ENCODE peak calls at places on chromosome 3, in ten cellular contexts. One of them, this sample, is unnamed.

GRCh38 chr3:56590814-56591213 is 33.8 kb downstream of the CCDC66 start:
- DNase-seq in psoas muscle: no peak
- DNase-seq in stomach: no peak
- DNase-seq in heart left ventricle: no peak
- DNase-seq in endodermal cell: no peak
- DNase-seq in tibial nerve: no peak
- DNase-seq in small intestine: no peak
- DNase-seq in bronchial epithelial cell: peak; percentile 75
- DNase-seq in fibroblast of the aortic adventitia: no peak
- DNase-seq in GM06990: no peak
- DNase-seq in this sample: peak; percentile 75

GRCh38 chr3:189406148-189406547 is 225.0 kb upstream of the TP63 start:
- DNase-seq in psoas muscle: no peak
- DNase-seq in stomach: no peak
- DNase-seq in heart left ventricle: no peak
- DNase-seq in endodermal cell: no peak
- DNase-seq in tibial nerve: no peak
- DNase-seq in small intestine: peak; percentile 84
- DNase-seq in bronchial epithelial cell: no peak
- DNase-seq in fibroblast of the aortic adventitia: peak; percentile 43
- DNase-seq in GM06990: no peak
- DNase-seq in this sample: no peak

GRCh38 chr3:110528305-110529121 is 543.1 kb upstream of the NECTIN3 start:
- DNase-seq in psoas muscle: no peak
- DNase-seq in stomach: no peak
- DNase-seq in heart left ventricle: no peak
- DNase-seq in endodermal cell: no peak
- DNase-seq in tibial nerve: no peak
- DNase-seq in small intestine: no peak
- DNase-seq in bronchial epithelial cell: no peak
- DNase-seq in fibroblast of the aortic adventitia: no peak
- DNase-seq in GM06990: no peak
- DNase-seq in this sample: no peak

GRCh38 chr3:150107429-150108175 is 136.9 kb upstream of the PFN2 start:
- DNase-seq in psoas muscle: no peak
- DNase-seq in stomach: no peak
- DNase-seq in heart left ventricle: no peak
- DNase-seq in endodermal cell: no peak
- DNase-seq in tibial nerve: no peak
- DNase-seq in small intestine: no peak
- DNase-seq in bronchial epithelial cell: no peak
- DNase-seq in fibroblast of the aortic adventitia: no peak
- DNase-seq in GM06990: no peak
- DNase-seq in this sample: no peak

GRCh38 chr3:46894256-46894655 is 16.7 kb downstream of the PTH1R start:
- DNase-seq in psoas muscle: no peak
- DNase-seq in stomach: no peak
- DNase-seq in heart left ventricle: no peak
- DNase-seq in endodermal cell: no peak
- DNase-seq in tibial nerve: no peak
- DNase-seq in small intestine: no peak
- DNase-seq in bronchial epithelial cell: no peak
- DNase-seq in fibroblast of the aortic adventitia: no peak
- DNase-seq in GM06990: no peak
- DNase-seq in this sample: no peak

GRCh38 chr3:194105292-194105691 is 30.7 kb upstream of the HES1 start:
- DNase-seq in psoas muscle: no peak
- DNase-seq in stomach: no peak
- DNase-seq in heart left ventricle: no peak
- DNase-seq in endodermal cell: no peak
- DNase-seq in tibial nerve: no peak
- DNase-seq in small intestine: no peak
- DNase-seq in bronchial epithelial cell: no peak
- DNase-seq in fibroblast of the aortic adventitia: no peak
- DNase-seq in GM06990: no peak
- DNase-seq in this sample: no peak

GRCh38 chr3:118782755-118783202 is 251.9 kb downstream of the IGSF11 start:
- DNase-seq in psoas muscle: no peak
- DNase-seq in stomach: no peak
- DNase-seq in heart left ventricle: no peak
- DNase-seq in endodermal cell: no peak
- DNase-seq in tibial nerve: no peak
- DNase-seq in small intestine: no peak
- DNase-seq in bronchial epithelial cell: peak; percentile 40
- DNase-seq in fibroblast of the aortic adventitia: no peak
- DNase-seq in GM06990: peak; percentile 86
- DNase-seq in this sample: peak; percentile 55

GRCh38 chr3:12966847-12967750 is 106.1 kb downstream of the IQSEC1 start:
- DNase-seq in psoas muscle: no peak
- DNase-seq in stomach: no peak
- DNase-seq in heart left ventricle: no peak
- DNase-seq in endodermal cell: no peak
- DNase-seq in tibial nerve: no peak
- DNase-seq in small intestine: no peak
- DNase-seq in bronchial epithelial cell: peak; percentile 3
- DNase-seq in fibroblast of the aortic adventitia: peak; percentile 25
- DNase-seq in GM06990: no peak
- DNase-seq in this sample: peak; percentile 24

GRCh38 chr3:4907647-4908046 is 71.6 kb upstream of the BHLHE40 start:
- DNase-seq in psoas muscle: no peak
- DNase-seq in stomach: no peak
- DNase-seq in heart left ventricle: no peak
- DNase-seq in endodermal cell: no peak
- DNase-seq in tibial nerve: no peak
- DNase-seq in small intestine: no peak
- DNase-seq in bronchial epithelial cell: no peak
- DNase-seq in fibroblast of the aortic adventitia: no peak
- DNase-seq in GM06990: no peak
- DNase-seq in this sample: no peak

GRCh38 chr3:189340680-189341460 is 169.1 kb downstream of the TPRG1 start:
- DNase-seq in psoas muscle: no peak
- DNase-seq in stomach: no peak
- DNase-seq in heart left ventricle: no peak
- DNase-seq in endodermal cell: peak; percentile 79
- DNase-seq in tibial nerve: no peak
- DNase-seq in small intestine: no peak
- DNase-seq in bronchial epithelial cell: no peak
- DNase-seq in fibroblast of the aortic adventitia: no peak
- DNase-seq in GM06990: no peak
- DNase-seq in this sample: no peak

GRCh38 chr3:73586190-73586589 is 38.6 kb downstream of the PDZRN3 start:
- DNase-seq in psoas muscle: no peak
- DNase-seq in stomach: no peak
- DNase-seq in heart left ventricle: no peak
- DNase-seq in endodermal cell: no peak
- DNase-seq in tibial nerve: no peak
- DNase-seq in small intestine: no peak
- DNase-seq in bronchial epithelial cell: no peak
- DNase-seq in fibroblast of the aortic adventitia: no peak
- DNase-seq in GM06990: no peak
- DNase-seq in this sample: no peak

GRCh38 chr3:138935864-138936762 is 10.8 kb downstream of the FOXL2 start:
- DNase-seq in psoas muscle: peak; percentile 81
- DNase-seq in stomach: peak; percentile 80
- DNase-seq in heart left ventricle: peak; percentile 65
- DNase-seq in endodermal cell: peak; percentile 96
- DNase-seq in tibial nerve: peak; percentile 46
- DNase-seq in small intestine: peak; percentile 35
- DNase-seq in bronchial epithelial cell: no peak
- DNase-seq in fibroblast of the aortic adventitia: peak; percentile 58
- DNase-seq in GM06990: peak; percentile 63
- DNase-seq in this sample: peak; percentile 48

GRCh38 chr3:49171119-49171774 is at the start of gene KLHDC8B:
- DNase-seq in psoas muscle: peak; percentile 90
- DNase-seq in stomach: peak; percentile 84
- DNase-seq in heart left ventricle: peak; percentile 92
- DNase-seq in endodermal cell: peak; percentile 98
- DNase-seq in tibial nerve: peak; percentile 72
- DNase-seq in small intestine: peak; percentile 70
- DNase-seq in bronchial epithelial cell: peak; percentile 49
- DNase-seq in fibroblast of the aortic adventitia: peak; percentile 86
- DNase-seq in GM06990: peak; percentile 78
- DNase-seq in this sample: peak; percentile 77

GRCh38 chr3:49173792-49174170 is 2.4 kb downstream of the KLHDC8B start:
- DNase-seq in psoas muscle: no peak
- DNase-seq in stomach: no peak
- DNase-seq in heart left ventricle: peak; percentile 67
- DNase-seq in endodermal cell: no peak
- DNase-seq in tibial nerve: no peak
- DNase-seq in small intestine: no peak
- DNase-seq in bronchial epithelial cell: no peak
- DNase-seq in fibroblast of the aortic adventitia: peak; percentile 30
- DNase-seq in GM06990: no peak
- DNase-seq in this sample: no peak

GRCh38 chr3:49171775-49172500 is 540 bp downstream of the KLHDC8B start:
- DNase-seq in psoas muscle: no peak
- DNase-seq in stomach: no peak
- DNase-seq in heart left ventricle: no peak
- DNase-seq in endodermal cell: no peak
- DNase-seq in tibial nerve: no peak
- DNase-seq in small intestine: no peak
- DNase-seq in bronchial epithelial cell: no peak
- DNase-seq in fibroblast of the aortic adventitia: no peak
- DNase-seq in GM06990: no peak
- DNase-seq in this sample: no peak

GRCh38 chr3:49173116-49173791 is 1.9 kb downstream of the KLHDC8B start:
- DNase-seq in psoas muscle: peak; percentile 42
- DNase-seq in stomach: peak; percentile 27
- DNase-seq in heart left ventricle: peak; percentile 87
- DNase-seq in endodermal cell: peak; percentile 81
- DNase-seq in tibial nerve: no peak
- DNase-seq in small intestine: peak; percentile 34
- DNase-seq in bronchial epithelial cell: no peak
- DNase-seq in fibroblast of the aortic adventitia: peak; percentile 28
- DNase-seq in GM06990: no peak
- DNase-seq in this sample: no peak

DNA sequence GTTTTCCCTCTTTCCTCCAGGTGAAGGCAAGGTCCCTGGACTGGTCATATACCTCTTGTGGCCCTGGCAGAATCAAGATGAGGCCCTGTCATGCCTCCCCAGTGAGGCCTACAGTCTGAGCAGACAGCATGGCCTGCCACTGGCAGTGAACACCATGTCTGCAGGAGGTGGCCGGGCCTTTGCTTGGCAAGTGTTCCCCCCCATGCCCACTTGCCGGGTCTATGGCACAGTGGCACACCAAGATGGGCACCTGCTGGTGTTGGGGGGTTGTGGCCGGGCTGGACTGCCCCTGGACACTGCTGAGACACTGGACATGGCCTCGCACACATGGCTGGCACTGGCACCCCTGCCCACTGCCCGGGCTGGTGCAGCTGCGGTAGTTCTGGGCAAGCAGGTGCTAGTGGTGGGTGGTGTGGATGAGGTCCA is 1.2 kb downstream of the KLHDC8B start:
- DNase-seq in psoas muscle: no peak
- DNase-seq in stomach: no peak
- DNase-seq in heart left ventricle: no peak
- DNase-seq in endodermal cell: no peak
- DNase-seq in tibial nerve: no peak
- DNase-seq in small intestine: no peak
- DNase-seq in bronchial epithelial cell: no peak
- DNase-seq in fibroblast of the aortic adventitia: no peak
- DNase-seq in GM06990: no peak
- DNase-seq in this sample: no peak
- H3K4me3 ChIP-seq in psoas muscle: peak overlapping the region; percentile 88
- H3K4me3 ChIP-seq in stomach: peak overlapping the region; percentile 66
- H3K4me3 ChIP-seq in heart left ventricle: peak overlapping the region; percentile 79
- H3K4me3 ChIP-seq in endodermal cell: peak overlapping the region; percentile 94
- H3K4me3 ChIP-seq in tibial nerve: peak overlapping the region; percentile 76
- H3K4me3 ChIP-seq in small intestine: no peak overlapping the region
- H3K4me3 ChIP-seq in bronchial epithelial cell: peak overlapping the region; percentile 16
- H3K4me3 ChIP-seq in fibroblast of the aortic adventitia: peak overlapping the region; percentile 85
- H3K4me3 ChIP-seq in GM06990: no peak overlapping the region
- H3K4me3 ChIP-seq in this sample: peak overlapping the region; percentile 85

GRCh38 chr3:154431043-154431442 is 1.1 kb upstream of the GPR149 start:
- DNase-seq in psoas muscle: no peak
- DNase-seq in stomach: no peak
- DNase-seq in heart left ventricle: no peak
- DNase-seq in endodermal cell: no peak
- DNase-seq in tibial nerve: no peak
- DNase-seq in small intestine: no peak
- DNase-seq in bronchial epithelial cell: peak; percentile 47
- DNase-seq in fibroblast of the aortic adventitia: no peak
- DNase-seq in GM06990: no peak
- DNase-seq in this sample: no peak
- H3K4me3 ChIP-seq in psoas muscle: no peak overlapping the region
- H3K4me3 ChIP-seq in stomach: no peak overlapping the region
- H3K4me3 ChIP-seq in heart left ventricle: no peak overlapping the region
- H3K4me3 ChIP-seq in endodermal cell: no peak overlapping the region
- H3K4me3 ChIP-seq in tibial nerve: no peak overlapping the region
- H3K4me3 ChIP-seq in small intestine: no peak overlapping the region
- H3K4me3 ChIP-seq in bronchial epithelial cell: no peak overlapping the region
- H3K4me3 ChIP-seq in fibroblast of the aortic adventitia: no peak overlapping the region
- H3K4me3 ChIP-seq in GM06990: no peak overlapping the region
- H3K4me3 ChIP-seq in this sample: no peak overlapping the region

GRCh38 chr3:97910931-97911351 is 61.3 kb downstream of the RIOX2 start:
- DNase-seq in psoas muscle: no peak
- DNase-seq in stomach: no peak
- DNase-seq in heart left ventricle: no peak
- DNase-seq in endodermal cell: peak; percentile 57
- DNase-seq in tibial nerve: no peak
- DNase-seq in small intestine: no peak
- DNase-seq in bronchial epithelial cell: peak; percentile 28
- DNase-seq in fibroblast of the aortic adventitia: no peak
- DNase-seq in GM06990: peak; percentile 5
- DNase-seq in this sample: peak; percentile 31
- H3K4me3 ChIP-seq in psoas muscle: no peak overlapping the region
- H3K4me3 ChIP-seq in stomach: no peak overlapping the region
- H3K4me3 ChIP-seq in heart left ventricle: peak overlapping the region; percentile 34
- H3K4me3 ChIP-seq in endodermal cell: peak overlapping the region; percentile 30
- H3K4me3 ChIP-seq in tibial nerve: no peak overlapping the region
- H3K4me3 ChIP-seq in small intestine: no peak overlapping the region
- H3K4me3 ChIP-seq in bronchial epithelial cell: no peak overlapping the region
- H3K4me3 ChIP-seq in fibroblast of the aortic adventitia: no peak overlapping the region
- H3K4me3 ChIP-seq in GM06990: no peak overlapping the region
- H3K4me3 ChIP-seq in this sample: no peak overlapping the region

DNA sequence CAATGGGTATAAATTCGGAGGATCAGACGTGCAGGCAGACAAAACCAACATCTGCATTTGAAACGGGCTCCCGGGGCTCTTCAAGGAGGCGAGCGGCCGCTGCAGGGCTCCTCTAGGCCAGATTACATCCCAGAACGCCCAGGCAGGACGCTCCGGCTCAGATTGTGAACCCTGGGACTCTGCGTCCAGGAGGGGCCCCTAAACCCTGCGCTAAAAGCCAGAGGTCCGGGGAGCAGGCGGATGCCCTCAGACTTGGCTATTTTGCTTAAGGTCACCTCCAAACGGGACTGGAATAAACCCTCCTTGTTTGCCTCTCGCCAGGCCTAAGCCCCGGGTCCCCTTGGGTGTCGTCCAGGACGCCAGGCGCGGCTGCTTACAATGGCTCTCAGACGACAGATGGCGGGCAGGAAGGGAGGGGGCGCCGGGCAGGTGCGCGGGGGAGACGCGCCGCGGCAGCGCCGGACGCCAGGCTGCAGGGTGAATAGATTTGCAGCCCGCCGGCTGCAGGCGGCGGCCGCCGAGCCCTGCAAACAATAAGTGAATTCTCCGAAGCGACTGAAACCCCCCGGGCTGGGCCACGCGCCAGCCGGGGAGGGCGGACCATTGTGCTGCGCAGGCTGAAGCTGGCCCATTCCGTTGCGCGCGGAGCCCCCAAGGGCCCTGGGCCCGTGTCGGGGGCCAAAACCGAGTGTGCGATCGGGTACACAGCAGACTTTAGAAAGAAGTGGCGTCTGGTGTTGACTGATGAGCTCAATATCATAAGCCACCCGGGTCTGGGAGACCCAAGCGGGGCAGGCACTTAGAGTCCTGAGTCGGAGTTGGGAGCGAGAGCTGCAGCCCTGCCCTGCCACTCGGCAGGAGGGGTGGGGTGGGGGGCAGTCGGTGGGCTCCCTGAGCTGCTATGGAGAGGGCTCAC is 32.3 kb upstream of the AMOTL2 start:
- DNase-seq in psoas muscle: peak; percentile 49
- DNase-seq in stomach: peak; percentile 87
- DNase-seq in heart left ventricle: peak; percentile 65
- DNase-seq in endodermal cell: peak; percentile 86
- DNase-seq in tibial nerve: no peak
- DNase-seq in small intestine: peak; percentile 43
- DNase-seq in bronchial epithelial cell: no peak
- DNase-seq in fibroblast of the aortic adventitia: no peak
- DNase-seq in GM06990: no peak
- DNase-seq in this sample: no peak
- H3K4me3 ChIP-seq in psoas muscle: peak overlapping the region; percentile 58
- H3K4me3 ChIP-seq in stomach: peak overlapping the region; percentile 36
- H3K4me3 ChIP-seq in heart left ventricle: peak overlapping the region; percentile 53
- H3K4me3 ChIP-seq in endodermal cell: peak overlapping the region; percentile 76
- H3K4me3 ChIP-seq in tibial nerve: peak overlapping the region; percentile 29
- H3K4me3 ChIP-seq in small intestine: no peak overlapping the region
- H3K4me3 ChIP-seq in bronchial epithelial cell: peak overlapping the region; percentile 22
- H3K4me3 ChIP-seq in fibroblast of the aortic adventitia: peak overlapping the region; percentile 46
- H3K4me3 ChIP-seq in GM06990: no peak overlapping the region
- H3K4me3 ChIP-seq in this sample: peak overlapping the region; percentile 35

This sample was measured in epithelial cell of esophagus.